ENCODE peak calls at places on chromosomes 4 and X, in ten cellular contexts. P, I, T, R, G, V, X, A, C and E are unnamed samples.

GRCh38 chr4:53591372-53591892 is at the start of gene LNX1:
- DNase-seq in P (no peak), I (no peak), T (no peak), R (no peak), G (peak; percentile 84), V (peak; percentile 97), X (peak; percentile 97), A (peak; percentile 96), C (peak; percentile 33), E (no peak)

GRCh38 chr4:183658362-183659028 is 490 bp downstream of the RWDD4 start:
- DNase-seq in P (peak; percentile 67), I (no peak), T (no peak), R (no peak), G (no peak), V (peak; percentile 39), X (peak; percentile 33), A (no peak), C (peak; percentile 91), E (peak; percentile 55)

GRCh38 chr4:155552180-155552579 is 114.5 kb upstream of the GUCY1A1 start:
- DNase-seq in P (no peak), I (no peak), T (no peak), R (no peak), G (no peak), V (no peak), X (no peak), A (no peak), C (peak; percentile 11), E (no peak)

GRCh38 chr4:77818667-77819408 is at the start of gene CNOT6L:
- DNase-seq in P (peak; percentile 87), I (peak; percentile 78), T (peak; percentile 65), R (peak; percentile 5), G (peak; percentile 46), V (peak; percentile 92), X (peak; percentile 64), A (peak; percentile 79), C (peak; percentile 97), E (peak; percentile 76)

GRCh38 chrX:40685352-40685918 is 38.1 kb upstream of the CXorf38 start:
- DNase-seq in P (no peak), I (no peak), T (no peak), R (no peak), G (no peak), V (no peak), X (no peak), A (no peak), C (no peak), E (no peak)

GRCh38 chr4:97605927-97606326 is 537.3 kb downstream of the STPG2 start:
- DNase-seq in P (no peak), I (no peak), T (no peak), R (no peak), G (no peak), V (no peak), X (peak; percentile 40), A (no peak), C (no peak), E (no peak)

GRCh38 chr4:110480031-110480549 is 4.1 kb downstream of the ENPEP start:
- DNase-seq in P (no peak), I (no peak), T (no peak), R (no peak), G (no peak), V (peak; percentile 19), X (no peak), A (no peak), C (no peak), E (no peak)

GRCh38 chr4:105457997-105458396 is 15.9 kb downstream of the PPA2 start:
- DNase-seq in P (no peak), I (no peak), T (no peak), R (no peak), G (no peak), V (no peak), X (no peak), A (no peak), C (no peak), E (no peak)

GRCh38 chr4:150178161-150178560 is 99.9 kb downstream of the DCLK2 start:
- DNase-seq in P (no peak), I (no peak), T (no peak), R (no peak), G (no peak), V (no peak), X (no peak), A (no peak), C (no peak), E (no peak)

GRCh38 chrX:10246846-10247245 is 90.1 kb downstream of the CLCN4 start:
- DNase-seq in P (no peak), I (no peak), T (no peak), R (no peak), G (no peak), V (no peak), X (no peak), A (no peak), C (no peak), E (no peak)

GRCh38 chrX:20240201-20240600 is 26.5 kb downstream of the RPS6KA3 start:
- DNase-seq in P (no peak), I (no peak), T (no peak), R (no peak), G (no peak), V (no peak), X (no peak), A (no peak), C (no peak), E (no peak)

DNA sequence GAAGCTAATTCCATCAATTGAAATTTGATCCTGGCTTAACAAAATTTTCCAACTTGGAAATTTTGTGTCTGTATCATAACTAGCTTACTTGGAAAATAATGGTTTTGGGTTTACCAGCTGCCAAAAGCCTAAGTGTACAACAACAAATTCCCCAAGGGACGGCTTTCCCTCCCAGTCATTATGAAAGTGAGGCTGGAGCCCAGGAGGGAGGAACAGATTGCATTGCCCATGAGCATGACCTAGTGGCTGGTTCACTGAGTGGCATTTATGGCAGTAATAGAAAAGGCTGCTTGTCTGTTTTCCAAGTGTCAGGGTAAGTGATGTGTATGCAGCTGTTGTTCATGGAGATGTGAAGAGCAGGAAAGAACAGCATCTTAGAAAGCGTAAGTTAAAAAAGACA is 70.8 kb upstream of the HHIP start:
- DNase-seq in P (no peak), I (no peak), T (no peak), R (no peak), G (no peak), V (peak; percentile 15), X (no peak), A (no peak), C (no peak), E (no peak)
- H3K27ac ChIP-seq in P (no peak overlapping the region), I (no peak overlapping the region), T (no peak overlapping the region), R (peak overlapping the region; percentile 16), G (no peak overlapping the region), V (no peak overlapping the region), X (no peak overlapping the region), A (no peak overlapping the region), C (no peak overlapping the region), E (no peak overlapping the region)

GRCh38 chr4:10018818-10019438 is 2.4 kb downstream of the SLC2A9 start:
- DNase-seq in P (peak; percentile 99), I (peak; percentile 99), T (peak; percentile 81), R (peak; percentile 66), G (peak; percentile 97), V (peak; percentile 95), X (peak; percentile 96), A (peak; percentile 95), C (peak; percentile 99), E (peak; percentile 98)
- H3K4me3 ChIP-seq in P (peak overlapping the region; percentile 48), I (peak overlapping the region; percentile 36), T (no peak overlapping the region), R (peak overlapping the region; percentile 32), G (no peak overlapping the region), V (no peak overlapping the region), X (peak overlapping the region; percentile 44), A (peak overlapping the region; percentile 40), C (peak overlapping the region; percentile 34), E (peak overlapping the region; percentile 62)

GRCh38 chr4:41076481-41076880 is 137.9 kb downstream of the APBB2 start:
- DNase-seq in P (no peak), I (no peak), T (no peak), R (no peak), G (no peak), V (no peak), X (no peak), A (no peak), C (no peak), E (no peak)

GRCh38 chr4:41077628-41078027 is 136.7 kb downstream of the APBB2 start:
- DNase-seq in P (no peak), I (no peak), T (no peak), R (no peak), G (no peak), V (no peak), X (no peak), A (no peak), C (no peak), E (no peak)

GRCh38 chr4:41081847-41082246 is 132.5 kb downstream of the APBB2 start:
- DNase-seq in P (no peak), I (no peak), T (no peak), R (no peak), G (no peak), V (no peak), X (no peak), A (no peak), C (no peak), E (no peak)

GRCh38 chr4:41080964-41081363 is 133.4 kb downstream of the APBB2 start:
- DNase-seq in P (no peak), I (no peak), T (no peak), R (no peak), G (no peak), V (no peak), X (no peak), A (no peak), C (no peak), E (no peak)

DNA sequence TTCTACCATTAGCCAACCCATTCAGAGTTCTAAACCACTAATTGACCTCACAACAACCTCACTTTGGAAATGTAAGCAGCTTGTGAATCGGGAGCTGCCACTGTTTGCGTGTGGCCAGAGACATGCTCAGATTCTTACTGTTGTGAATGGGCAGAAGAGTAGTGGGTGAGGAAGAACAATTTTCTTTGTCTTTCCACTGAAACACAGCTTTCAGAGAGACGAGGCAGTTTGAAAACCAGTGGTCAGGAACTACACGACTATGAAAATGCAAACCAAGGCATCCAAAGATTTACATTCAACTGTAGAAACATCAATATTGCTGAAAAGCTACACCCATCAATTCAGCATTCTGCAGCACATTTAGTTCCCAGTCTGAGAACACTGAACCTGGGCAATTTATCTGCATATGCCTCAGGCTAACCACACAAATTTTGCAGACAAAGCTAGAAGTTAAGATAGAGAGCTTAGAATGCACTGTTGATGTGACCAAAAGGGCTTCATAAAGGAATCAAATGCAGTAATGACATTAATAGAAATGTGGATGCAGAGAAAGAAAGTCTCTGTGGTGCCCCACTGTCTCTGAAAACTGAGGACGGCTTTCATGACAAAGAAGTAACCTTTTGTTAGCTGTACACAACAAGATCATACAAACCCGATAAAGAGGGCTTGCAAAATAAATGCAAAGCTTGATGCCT is 134.3 kb downstream of the APBB2 start:
- DNase-seq in P (no peak), I (no peak), T (no peak), R (no peak), G (no peak), V (no peak), X (no peak), A (no peak), C (no peak), E (no peak)
- H3K27ac ChIP-seq in P (no peak overlapping the region), I (no peak overlapping the region), T (no peak overlapping the region), R (no peak overlapping the region), G (no peak overlapping the region), V (no peak overlapping the region), X (no peak overlapping the region), A (no peak overlapping the region), C (no peak overlapping the region), E (no peak overlapping the region)

DNA sequence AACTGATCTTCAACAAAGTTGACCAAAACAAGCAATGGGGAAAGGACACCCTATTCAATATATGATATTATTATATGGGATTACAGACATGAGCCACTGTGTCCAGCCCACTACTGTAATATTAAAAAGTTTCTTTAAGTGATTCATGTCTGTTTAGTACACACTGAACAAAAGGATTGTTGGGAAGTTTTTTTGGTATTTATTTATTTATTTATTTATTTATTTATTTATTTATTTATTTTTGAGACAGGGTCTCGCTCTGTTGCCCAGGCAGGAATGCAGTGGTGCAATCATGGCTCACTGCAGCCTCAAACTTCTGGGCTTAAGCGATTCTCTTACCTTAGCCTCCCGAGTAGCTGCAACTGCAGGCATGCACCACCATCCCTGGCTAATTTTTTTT is 58.4 kb upstream of the PGAM4 start:
- DNase-seq in P (no peak), I (no peak), T (no peak), R (no peak), G (no peak), V (no peak), X (no peak), A (no peak), C (no peak), E (no peak)
- H3K4me3 ChIP-seq in P (no peak overlapping the region), I (no peak overlapping the region), T (no peak overlapping the region), R (no peak overlapping the region), G (no peak overlapping the region), V (no peak overlapping the region), X (no peak overlapping the region), A (no peak overlapping the region), C (no peak overlapping the region), E (no peak overlapping the region)